ENCODE peak calls at places on chromosomes 6 and 20, in four cellular contexts. E is HCT116, Y is lower lobe of right lung, T is kidney. U is an unnamed sample.

GRCh38 chr6:31908791-31909190 is 6.9 kb upstream of the ZBTB12 start:
- DNase-seq in E (no peak), Y (no peak), T (no peak), U (peak)

GRCh38 chr20:39326050-39326449 is 363.9 kb downstream of the DHX35 start:
- DNase-seq in E (no peak), Y (no peak), T (no peak), U (no peak)

GRCh38 chr6:104642871-104643270 is 216.8 kb downstream of the HACE1 start:
- DNase-seq in E (no peak), Y (no peak), T (no peak), U (peak)

GRCh38 chr6:131136021-131136847 is 967 bp downstream of the AKAP7 start:
- DNase-seq in E (no peak), Y (no peak), T (no peak), U (peak)

GRCh38 chr6:109381007-109381746 is 1.1 kb downstream of the CD164 start:
- DNase-seq in E (no peak), Y (no peak), T (no peak), U (peak)

GRCh38 chr20:8656335-8656734 is 412.6 kb upstream of the PLCB4 start:
- DNase-seq in E (no peak), Y (no peak), T (no peak), U (no peak)

GRCh38 chr6:32837651-32838113 is 857 bp downstream of the TAP2 start:
- DNase-seq in E (no peak), Y (no peak), T (no peak), U (no peak)

GRCh38 chr6:151044465-151045441 is 179.3 kb downstream of the MTHFD1L start:
- DNase-seq in E (peak), Y (peak), T (peak), U (peak)

GRCh38 chr6:132494954-132495353 is 18.0 kb downstream of the STX7 start:
- DNase-seq in E (no peak), Y (no peak), T (no peak), U (no peak)

GRCh38 chr6:26577720-26578072 is 19.1 kb upstream of the ABT1 start:
- DNase-seq in E (no peak), Y (no peak), T (no peak), U (no peak)

GRCh38 chr6:2909718-2910117 is 6.6 kb upstream of the SERPINB9 start:
- DNase-seq in E (no peak), Y (no peak), T (no peak), U (peak)

GRCh38 chr20:10984899-10985298 is 311.1 kb upstream of the JAG1 start:
- DNase-seq in E (no peak), Y (no peak), T (no peak), U (no peak)

GRCh38 chr6:45327956-45328522 is at the start of gene RUNX2:
- DNase-seq in E (no peak), Y (no peak), T (no peak), U (peak)

GRCh38 chr20:24783631-24784492 is 165.2 kb upstream of the CST7 start:
- DNase-seq in E (no peak), Y (peak), T (peak), U (no peak)

GRCh38 chr6:153044295-153044694 is 41.8 kb upstream of the MTRF1L start:
- DNase-seq in E (no peak), Y (no peak), T (no peak), U (peak)

GRCh38 chr6:23106951-23107350 is 537.6 kb downstream of the HDGFL1 start:
- DNase-seq in E (no peak), Y (no peak), T (no peak), U (peak)

GRCh38 chr20:9409352-9409751 is 105.0 kb upstream of the LAMP5 start:
- DNase-seq in E (no peak), Y (no peak), T (no peak), U (peak)

GRCh38 chr6:106519460-106520394 is 109.6 kb downstream of the RTN4IP1 start:
- DNase-seq in E (peak), Y (peak), T (peak), U (peak)

GRCh38 chr6:154622618-154623336 is 110.4 kb upstream of the SCAF8 start:
- DNase-seq in E (no peak), Y (no peak), T (no peak), U (no peak)

GRCh38 chr20:49344975-49345374 is 67.1 kb upstream of the ZNFX1 start:
- DNase-seq in E (no peak), Y (no peak), T (no peak), U (peak)

GRCh38 chr6:79719248-79719975 is 88.3 kb downstream of the SH3BGRL2 start:
- DNase-seq in E (no peak), Y (no peak), T (no peak), U (peak)

GRCh38 chr6:79821859-79822258 is 125.5 kb downstream of the ELOVL4 start:
- DNase-seq in E (no peak), Y (no peak), T (no peak), U (peak)

GRCh38 chr6:107657755-107658461 is 166.2 kb downstream of the SCML4 start:
- DNase-seq in E (no peak), Y (peak), T (peak), U (peak)

DNA sequence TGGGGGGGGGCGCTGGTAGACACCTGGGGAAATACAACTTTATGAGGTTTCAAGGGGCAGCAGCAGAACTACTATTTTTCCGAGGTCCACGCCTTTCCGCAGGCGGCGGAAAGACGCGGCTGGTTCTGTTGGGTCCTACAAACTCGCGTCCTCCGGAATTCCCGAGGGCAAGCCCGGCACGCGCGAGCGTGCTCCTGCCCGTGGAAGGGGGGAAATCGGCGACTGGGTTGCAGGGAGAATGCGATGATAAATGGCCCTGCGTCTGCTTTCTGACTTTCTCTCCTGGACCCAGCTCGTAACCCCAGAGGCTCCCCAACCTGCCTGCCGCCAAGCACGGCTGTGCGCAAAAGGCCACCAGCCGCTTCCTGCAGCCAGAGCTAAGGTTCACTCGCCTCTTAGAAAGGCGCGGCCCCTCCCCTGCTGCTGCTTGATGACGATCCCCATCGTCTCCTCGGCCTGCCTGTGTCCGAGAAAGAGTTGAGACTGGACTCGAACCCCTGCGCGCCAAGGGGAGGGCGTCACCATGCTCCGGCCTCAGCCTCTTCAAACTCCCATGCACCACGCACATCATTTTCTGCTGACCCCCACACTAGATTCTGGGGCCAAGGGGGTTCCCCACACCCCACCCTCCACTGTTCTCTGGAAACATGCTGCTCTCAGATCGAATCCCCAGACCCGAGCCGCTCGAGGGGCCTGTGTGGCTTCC is 6.7 kb downstream of the FOXA2 start:
- DNase-seq in E (no peak), Y (peak), T (no peak), U (no peak)
- H3K4me3 ChIP-seq in E (no peak), Y (peak), T (no peak), U (no peak)

GRCh38 chr20:15759546-15760216 is 813.6 kb downstream of the KIF16B start:
- DNase-seq in E (no peak), Y (no peak), T (no peak), U (no peak)
- TF ChIP-seq CTCF in E (no peak), Y (no peak), T (no peak), U (no peak)

GRCh38 chr6:139374357-139375238 is at the start of gene CITED2:
- DNase-seq in E (peak), Y (peak), T (peak), U (peak)
- H3K4me3 ChIP-seq in E (peak), Y (peak), T (peak), U (peak)

DNA sequence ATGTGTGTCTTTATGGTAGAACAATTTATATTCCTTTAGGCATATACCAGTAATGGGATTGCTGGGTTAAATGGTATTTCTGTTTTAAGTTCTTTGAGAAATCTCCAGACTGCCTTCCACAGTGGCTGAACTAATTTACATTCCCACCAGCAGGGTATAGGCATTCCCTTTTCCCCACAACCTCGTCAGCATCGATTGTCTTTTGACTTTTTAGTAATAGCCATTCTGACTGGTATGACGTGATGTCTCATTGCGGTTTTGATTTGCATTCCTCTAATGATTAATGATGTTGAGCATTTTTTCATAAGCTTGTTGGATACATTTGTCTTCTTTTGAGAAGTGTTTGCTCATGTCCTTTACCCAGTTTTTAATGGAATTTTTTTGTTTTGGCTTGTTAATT is 5.3 kb upstream of the TASP1 start:
- DNase-seq in E (no peak), Y (no peak), T (no peak), U (no peak)
- TF ChIP-seq CTCF in E (no peak), Y (no peak), T (no peak), U (no peak)

GRCh38 chr6:128950864-128951263 is 67.9 kb downstream of the LAMA2 start:
- DNase-seq in E (no peak), Y (no peak), T (no peak), U (no peak)
- H3K4me3 ChIP-seq in E (no peak), Y (no peak), T (no peak), U (no peak)

DNA sequence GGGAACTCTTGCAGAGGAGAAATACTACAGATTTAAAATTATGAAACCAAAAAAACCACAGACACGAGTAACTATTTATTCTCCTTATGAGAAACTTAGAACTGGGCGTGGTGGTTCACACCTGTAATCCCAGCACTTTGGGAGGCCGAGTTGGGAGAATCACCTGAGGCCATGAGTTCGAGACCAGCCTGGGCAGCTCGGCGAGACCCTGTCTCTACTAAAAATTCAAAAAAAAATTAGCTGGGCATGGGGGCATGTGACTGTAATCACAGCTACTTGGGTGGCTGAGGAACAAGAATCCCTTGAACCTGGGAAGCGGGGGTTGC is 36.8 kb downstream of the SSR1 start:
- DNase-seq in E (no peak), Y (no peak), T (no peak), U (no peak)
- TF ChIP-seq CTCF in E (no peak), Y (peak), T (no peak), U (no peak)

DNA sequence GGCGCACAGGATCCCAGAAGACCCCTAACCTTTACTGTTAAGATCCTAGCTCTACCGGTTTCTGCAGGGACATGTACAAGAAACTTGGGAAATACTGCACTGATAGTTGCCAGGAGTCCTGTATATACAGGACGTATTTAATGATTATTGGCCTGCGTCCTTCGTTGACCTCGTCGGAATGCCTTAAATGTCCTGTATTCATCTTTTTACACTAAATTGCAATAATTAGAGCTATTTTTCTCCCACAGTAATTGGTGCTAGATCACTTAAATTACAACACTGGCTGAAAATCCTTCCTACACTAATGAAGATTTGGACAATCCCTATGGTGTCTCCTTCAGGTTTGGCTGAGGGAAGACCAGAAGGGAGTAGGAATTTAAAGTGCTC is 775 bp upstream of the DNAAF9 start:
- DNase-seq in E (no peak), Y (no peak), T (no peak), U (no peak)
- H3K4me3 ChIP-seq in E (peak), Y (peak), T (peak), U (peak)

GRCh38 chr6:83804886-83805285 is 48.3 kb upstream of the RIPPLY2 start:
- DNase-seq in E (no peak), Y (no peak), T (no peak), U (no peak)
- TF ChIP-seq CTCF in E (peak), Y (no peak), T (no peak), U (no peak)

GRCh38 chr6:87918461-87918941 is 129.1 kb upstream of the SPACA1 start:
- DNase-seq in E (no peak), Y (no peak), T (no peak), U (no peak)

GRCh38 chr6:87919001-87919400 is 128.6 kb upstream of the SPACA1 start:
- DNase-seq in E (no peak), Y (no peak), T (no peak), U (no peak)

GRCh38 chr6:87916446-87916845 is 131.2 kb upstream of the SPACA1 start:
- DNase-seq in E (no peak), Y (no peak), T (no peak), U (no peak)

GRCh38 chr6:87919416-87919815 is 128.2 kb upstream of the SPACA1 start:
- DNase-seq in E (no peak), Y (no peak), T (no peak), U (no peak)

GRCh38 chr6:87917861-87918260 is 129.8 kb upstream of the SPACA1 start:
- DNase-seq in E (no peak), Y (no peak), T (no peak), U (no peak)
- H3K4me3 ChIP-seq in E (no peak), Y (no peak), T (no peak), U (no peak)

U was measured in choroid plexus epithelial cell.